ENCODE peak calls at places on chromosomes 11 and 22, in five cellular contexts. X is heart right ventricle; O is tibial nerve; R is naive thymus-derived CD4-positive, alpha-beta T cell; F is lung. W is an unnamed sample.
A peak's percentile ranks its signal among the peaks of the same experiment; 100 is the strongest.

GRCh38 chr22:29479417-29480261 is at the start of gene NEFH:
- DNase-seq in X (no peak), O (no peak), R (no peak), F (no peak), W (no peak)

GRCh38 chr11:95231881-95232605 is 1.0 kb upstream of the SESN3 start:
- DNase-seq in X (peak; percentile 66), O (peak; percentile 56), R (peak; percentile 69), F (peak; percentile 64), W (peak; percentile 94)

GRCh38 chr11:116813170-116813569 is 9.9 kb downstream of the APOA4 start:
- DNase-seq in X (no peak), O (no peak), R (no peak), F (no peak), W (no peak)

GRCh38 chr11:118689503-118689851 is 10.0 kb upstream of the TREH start:
- DNase-seq in X (no peak), O (no peak), R (no peak), F (peak; percentile 37), W (no peak)

GRCh38 chr11:12232160-12232559 is 121.8 kb downstream of the MICAL2 start:
- DNase-seq in X (no peak), O (no peak), R (no peak), F (no peak), W (no peak)

GRCh38 chr22:43521716-43522115 is 109.9 kb downstream of the MPPED1 start:
- DNase-seq in X (no peak), O (no peak), R (no peak), F (no peak), W (no peak)

GRCh38 chr22:40334899-40335298 is 11.4 kb upstream of the ADSL start:
- DNase-seq in X (no peak), O (no peak), R (peak; percentile 82), F (no peak), W (no peak)

GRCh38 chr11:78406568-78407196 is 10.9 kb downstream of the GAB2 start:
- DNase-seq in X (no peak), O (no peak), R (no peak), F (no peak), W (no peak)

GRCh38 chr22:25966448-25966913 is 202.8 kb upstream of the SEZ6L start:
- DNase-seq in X (no peak), O (no peak), R (peak; percentile 5), F (no peak), W (no peak)

GRCh38 chr11:61834278-61835004 is 6.3 kb downstream of the FADS2 start:
- DNase-seq in X (peak; percentile 61), O (peak; percentile 35), R (peak; percentile 36), F (no peak), W (peak; percentile 93)

GRCh38 chr11:73218830-73219215 is 742 bp downstream of the P2RY2 start:
- DNase-seq in X (no peak), O (no peak), R (no peak), F (no peak), W (no peak)
- H3K4me3 ChIP-seq in X (peak overlapping the region; percentile 63), O (peak overlapping the region; percentile 44), R (no peak overlapping the region), F (peak overlapping the region; percentile 38), W (peak overlapping the region; percentile 55)

DNA sequence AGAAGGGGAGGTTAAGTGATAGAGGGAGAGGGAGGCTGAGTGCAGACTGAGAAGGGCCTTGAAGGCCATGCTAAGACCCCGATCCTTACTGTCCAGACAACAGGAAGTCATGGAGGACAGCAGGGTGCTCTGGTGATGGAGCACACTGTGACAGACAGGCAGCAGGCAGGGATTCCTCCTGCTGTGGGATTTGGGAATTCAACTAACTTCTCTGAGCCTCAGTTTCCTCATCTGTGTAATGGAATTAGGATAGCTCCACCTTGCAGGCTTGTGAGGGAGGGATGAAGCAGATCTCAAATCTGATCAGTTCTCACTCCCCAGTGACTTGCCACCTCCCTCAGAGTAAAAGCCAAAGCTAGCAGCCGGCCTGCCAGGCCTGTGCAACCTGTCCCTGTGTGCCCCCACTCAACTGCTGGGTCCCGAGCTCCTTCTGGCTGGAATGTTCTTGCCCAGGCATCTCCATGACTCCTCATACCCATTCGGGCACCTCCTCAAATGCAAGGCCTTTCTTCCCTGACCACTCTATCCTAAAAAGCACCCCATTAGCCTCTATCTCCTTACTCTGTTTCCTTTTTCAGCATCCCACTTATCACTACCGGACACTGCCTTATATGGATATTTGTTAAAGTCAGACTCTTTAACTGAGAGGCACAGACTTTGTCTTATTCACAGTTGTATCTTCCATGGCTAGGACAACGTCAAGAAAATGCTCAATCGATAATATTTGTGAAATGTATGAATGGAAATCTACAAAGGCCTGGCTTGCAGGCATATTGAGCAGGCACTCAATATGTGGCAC is 9.5 kb downstream of the ARAP1 start:
- DNase-seq in X (no peak), O (no peak), R (no peak), F (no peak), W (no peak)
- H3K27ac ChIP-seq in X (peak overlapping the region; percentile 66), O (peak overlapping the region; percentile 77), R (peak overlapping the region; percentile 30), F (peak overlapping the region; percentile 68), W (no peak overlapping the region)

GRCh38 chr11:76245720-76246119 is 39.4 kb upstream of the WNT11 start:
- DNase-seq in X (no peak), O (no peak), R (no peak), F (no peak), W (no peak)

GRCh38 chr11:76242004-76242779 is 35.9 kb upstream of the WNT11 start:
- DNase-seq in X (no peak), O (no peak), R (no peak), F (no peak), W (no peak)

GRCh38 chr11:76244311-76245061 is 38.2 kb upstream of the WNT11 start:
- DNase-seq in X (no peak), O (no peak), R (no peak), F (no peak), W (no peak)

GRCh38 chr11:76243157-76243556 is 36.9 kb upstream of the WNT11 start:
- DNase-seq in X (no peak), O (no peak), R (no peak), F (no peak), W (no peak)

GRCh38 chr11:76243648-76244285 is 37.5 kb upstream of the WNT11 start:
- DNase-seq in X (no peak), O (no peak), R (no peak), F (no peak), W (no peak)
- H3K4me3 ChIP-seq in X (no peak overlapping the region), O (no peak overlapping the region), R (no peak overlapping the region), F (no peak overlapping the region), W (no peak overlapping the region)

DNA sequence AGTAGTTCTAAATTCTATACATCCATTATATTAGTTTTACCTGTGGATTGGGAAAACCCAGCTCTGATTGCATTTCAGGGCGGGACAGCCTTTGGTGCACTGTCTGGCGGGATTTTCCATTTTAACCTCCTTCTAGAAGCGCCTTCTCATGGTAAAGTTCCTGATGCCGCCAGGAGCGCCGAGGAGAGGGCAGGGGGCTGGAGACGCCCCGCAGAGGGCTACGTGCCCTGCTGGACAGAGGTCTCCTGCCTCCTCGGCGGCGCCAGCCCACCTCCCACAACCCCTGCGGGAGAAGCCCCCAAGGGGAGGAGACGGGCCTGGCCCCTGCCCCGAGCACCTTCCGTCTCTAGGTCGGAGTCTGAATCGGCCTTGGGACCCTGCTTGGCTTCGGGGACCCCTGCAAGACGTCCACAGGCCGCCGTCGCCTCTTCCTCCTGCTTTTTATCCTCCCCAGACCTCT is 1.2 kb upstream of the P2RX6 start:
- DNase-seq in X (no peak), O (no peak), R (no peak), F (no peak), W (no peak)
- H3K27ac ChIP-seq in X (peak overlapping the region; percentile 69), O (peak overlapping the region; percentile 82), R (peak overlapping the region; percentile 59), F (peak overlapping the region; percentile 81), W (peak overlapping the region; percentile 86)